ENCODE peak calls at places on chromosomes 12 and 14, in four cellular contexts. J is PC-9, R is small intestine, M is GM23248. K is an unnamed sample. For H3K4me1, the result is how much of the 10 kb centered on the place peaks cover.

GRCh38 chr14:62117010-62117717 is 354.9 kb downstream of the SNAPC1 start:
- DNase-seq in J (no peak), R (peak), M (peak), K (peak)

GRCh38 chr12:32302218-32302826 is 97.0 kb upstream of the FGD4 start:
- DNase-seq in J (no peak), R (no peak), M (peak), K (peak)

GRCh38 chr14:95614335-95614734 is 71.9 kb upstream of the TCL1B start:
- DNase-seq in J (no peak), R (no peak), M (peak), K (peak)

GRCh38 chr14:36852853-36853634 is 191.4 kb downstream of the PAX9 start:
- DNase-seq in J (no peak), R (no peak), M (peak), K (peak)

GRCh38 chr14:32698831-32699230 is 239.8 kb upstream of the NPAS3 start:
- DNase-seq in J (no peak), R (no peak), M (peak), K (no peak)

GRCh38 chr12:402127-402456 is 648 bp downstream of the CCDC77 start:
- DNase-seq in J (no peak), R (peak), M (peak), K (peak)

GRCh38 chr12:101414533-101415119 is 7.1 kb upstream of the ARL1 start:
- DNase-seq in J (peak), R (peak), M (peak), K (peak)

GRCh38 chr14:100955201-100955600 is 51.7 kb upstream of the RTL1 start:
- DNase-seq in J (no peak), R (no peak), M (peak), K (no peak)

GRCh38 chr14:105439710-105440553 is 20.3 kb downstream of the MTA1 start:
- DNase-seq in J (no peak), R (no peak), M (peak), K (no peak)

GRCh38 chr12:56220611-56221232 is 1.0 kb downstream of the RNF41 start:
- DNase-seq in J (no peak), R (no peak), M (peak), K (no peak)

GRCh38 chr12:27506645-27507189 is 17.3 kb upstream of the PPFIBP1 start:
- DNase-seq in J (no peak), R (no peak), M (no peak), K (no peak)

GRCh38 chr14:103858063-103858820 is 10.9 kb upstream of the PPP1R13B start:
- DNase-seq in J (no peak), R (no peak), M (no peak), K (no peak)

GRCh38 chr12:49014547-49014946 is 4.0 kb downstream of the PRKAG1 start:
- DNase-seq in J (no peak), R (no peak), M (peak), K (no peak)

GRCh38 chr14:29821665-29822429 is 105.8 kb downstream of the PRKD1 start:
- DNase-seq in J (no peak), R (no peak), M (no peak), K (no peak)

GRCh38 chr14:22657861-22658260 is 13.7 kb upstream of the OR6J1 start:
- DNase-seq in J (no peak), R (peak), M (peak), K (no peak)

DNA sequence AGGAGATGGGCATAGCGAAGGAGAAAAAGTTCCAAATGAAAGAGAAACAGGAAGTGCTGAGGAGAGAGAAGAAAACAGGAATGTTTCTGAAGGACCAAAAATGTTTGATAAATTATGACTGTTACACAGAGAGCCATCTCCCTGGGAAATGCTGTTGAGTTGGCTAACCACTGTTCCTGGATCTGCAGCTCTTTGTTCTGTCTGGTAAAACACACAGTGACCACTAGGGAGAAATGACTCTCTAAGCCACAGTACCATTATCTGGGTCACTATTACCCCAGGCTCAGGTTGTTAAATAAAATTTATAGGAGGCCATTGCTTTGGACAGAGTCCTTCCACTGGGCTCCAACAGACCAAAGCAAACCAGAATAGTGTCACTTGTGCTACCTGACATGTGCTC is 219.3 kb downstream of the CRADD start:
- DNase-seq in J (no peak), R (no peak), M (peak), K (no peak)
- H3K4me1 ChIP-seq in J (under half), R (under half), M (under half), K (under half)

DNA sequence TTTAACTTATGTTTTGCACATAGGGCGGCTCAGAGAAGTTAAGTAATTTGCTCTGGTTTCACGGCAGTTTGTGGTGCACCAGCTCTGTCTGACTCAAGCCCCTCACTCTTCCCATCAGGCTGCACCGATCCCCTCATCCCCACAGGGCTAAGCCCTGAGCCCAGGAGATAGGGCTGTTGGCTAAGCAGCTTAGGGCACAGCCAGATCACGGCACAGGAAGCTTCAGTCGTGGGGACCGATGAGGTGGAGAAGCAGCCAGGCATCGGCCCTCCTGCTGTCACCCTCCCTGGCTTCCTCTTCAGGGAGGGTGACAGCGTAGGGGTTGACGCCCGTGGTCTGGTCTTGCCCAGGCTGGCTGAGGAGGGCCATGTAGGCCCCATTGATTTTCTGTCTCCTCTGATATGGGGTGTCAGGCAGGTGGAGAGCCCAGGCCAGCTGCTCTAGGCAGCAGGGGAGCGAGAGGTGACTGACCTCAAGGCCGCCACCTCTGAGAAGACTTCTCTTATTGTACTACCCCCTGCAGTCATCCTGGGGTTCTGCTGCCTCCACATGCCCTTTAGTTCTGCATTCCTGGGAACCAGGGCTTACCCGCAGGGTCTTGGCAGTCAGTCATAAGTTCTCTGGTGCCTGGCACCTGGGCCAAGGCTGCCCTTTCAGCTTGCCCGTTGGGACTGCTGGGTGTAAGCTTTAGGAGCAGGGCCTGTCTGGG is 166.4 kb downstream of the TSPAN9 start:
- DNase-seq in J (no peak), R (no peak), M (no peak), K (no peak)
- H3K4me1 ChIP-seq in J (under half), R (under half), M (under half), K (under half)

GRCh38 chr12:57746025-57746424 is 1.2 kb downstream of the TSPAN31 start:
- DNase-seq in J (no peak), R (no peak), M (no peak), K (no peak)

GRCh38 chr12:57744194-57744776 is 554 bp upstream of the TSPAN31 start:
- DNase-seq in J (peak), R (no peak), M (peak), K (no peak)

GRCh38 chr12:57745485-57745881 is 644 bp downstream of the TSPAN31 start:
- DNase-seq in J (no peak), R (no peak), M (peak), K (no peak)

GRCh38 chr12:57744777-57745484 is at the start of gene TSPAN31:
- DNase-seq in J (peak), R (peak), M (peak), K (peak)

GRCh38 chr12:57743769-57744168 is 1.1 kb upstream of the TSPAN31 start:
- DNase-seq in J (no peak), R (no peak), M (no peak), K (no peak)
- H3K4me1 ChIP-seq in J (under half), R (under half), M (under half), K (under half)

GRCh38 chr12:66371982-66372381 is 69.7 kb downstream of the HELB start:
- DNase-seq in J (no peak), R (no peak), M (no peak), K (no peak)

GRCh38 chr12:66379613-66380012 is 77.3 kb downstream of the HELB start:
- DNase-seq in J (no peak), R (no peak), M (no peak), K (no peak)

GRCh38 chr12:66380769-66381168 is 78.5 kb downstream of the HELB start:
- DNase-seq in J (no peak), R (no peak), M (no peak), K (no peak)

DNA sequence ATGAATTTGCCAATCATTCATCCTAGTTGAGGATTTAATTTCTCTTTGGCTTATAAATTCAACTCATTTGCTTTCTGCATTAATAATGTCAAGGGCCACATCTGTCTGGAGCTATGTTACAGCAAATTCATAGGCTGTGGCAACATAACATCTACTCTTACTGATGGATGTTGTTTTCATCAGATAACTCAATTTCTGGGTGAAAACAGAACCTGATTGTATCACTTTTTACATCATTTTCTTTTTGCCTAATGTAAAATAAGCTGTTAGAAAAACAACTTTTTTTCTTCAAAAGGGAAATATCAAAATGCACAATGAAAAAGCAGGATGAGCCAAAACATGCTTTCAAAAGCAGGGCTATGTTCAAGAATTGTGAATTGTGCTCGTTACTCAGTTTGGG is 73.3 kb downstream of the HELB start:
- DNase-seq in J (no peak), R (no peak), M (no peak), K (no peak)
- H3K4me1 ChIP-seq in J (under half), R (under half), M (under half), K (under half)

GRCh38 chr14:93965968-93966474 is 10.3 kb downstream of the ASB2 start:
- DNase-seq in J (no peak), R (no peak), M (no peak), K (no peak)
- H3K4me1 ChIP-seq in J (under half), R (under half), M (under half), K (under half)